ENCODE peak calls at places on chromosomes 1 and 21, in seven cellular contexts. One of them, this sample, is unnamed.

GRCh38 chr1:38088366-38088765 is 41.8 kb upstream of the POU3F1 start:
- DNase-seq in fibroblast of lung: no peak
- DNase-seq in IMR-90: no peak
- DNase-seq in heart left ventricle: no peak
- DNase-seq in left lung: no peak
- DNase-seq in AG04450: no peak
- DNase-seq in testis: no peak
- DNase-seq in this sample: no peak

GRCh38 chr1:53365405-53366063 is 37.7 kb upstream of the LRP8 start:
- DNase-seq in IMR-90: no peak
- DNase-seq in heart left ventricle: no peak
- DNase-seq in left lung: no peak
- DNase-seq in AG04450: no peak
- DNase-seq in testis: peak
- DNase-seq in fibroblast of lung: no peak
- DNase-seq in this sample: no peak

GRCh38 chr1:70034403-70034802 is 171.0 kb downstream of the LRRC40 start:
- DNase-seq in left lung: no peak
- DNase-seq in AG04450: peak
- DNase-seq in testis: no peak
- DNase-seq in fibroblast of lung: peak
- DNase-seq in heart left ventricle: no peak
- DNase-seq in IMR-90: peak
- DNase-seq in this sample: peak

GRCh38 chr1:26358411-26359384 is 4.8 kb upstream of the CRYBG2 start:
- DNase-seq in AG04450: no peak
- DNase-seq in testis: no peak
- DNase-seq in IMR-90: no peak
- DNase-seq in heart left ventricle: no peak
- DNase-seq in fibroblast of lung: no peak
- DNase-seq in left lung: no peak
- DNase-seq in this sample: no peak

GRCh38 chr21:41161428-41161827 is 6.5 kb upstream of the BACE2 start:
- DNase-seq in testis: no peak
- DNase-seq in IMR-90: no peak
- DNase-seq in left lung: no peak
- DNase-seq in fibroblast of lung: no peak
- DNase-seq in heart left ventricle: no peak
- DNase-seq in AG04450: no peak
- DNase-seq in this sample: no peak

GRCh38 chr1:172720325-172720724 is 61.4 kb downstream of the FASLG start:
- DNase-seq in testis: no peak
- DNase-seq in left lung: no peak
- DNase-seq in fibroblast of lung: no peak
- DNase-seq in AG04450: no peak
- DNase-seq in IMR-90: no peak
- DNase-seq in heart left ventricle: no peak
- DNase-seq in this sample: no peak

GRCh38 chr1:202297291-202297690 is 44.4 kb downstream of the UBE2T start:
- DNase-seq in heart left ventricle: no peak
- DNase-seq in IMR-90: no peak
- DNase-seq in fibroblast of lung: no peak
- DNase-seq in testis: no peak
- DNase-seq in AG04450: no peak
- DNase-seq in left lung: no peak
- DNase-seq in this sample: no peak

GRCh38 chr1:165508291-165508690 is 35.5 kb upstream of the LRRC52 start:
- DNase-seq in fibroblast of lung: no peak
- DNase-seq in heart left ventricle: no peak
- DNase-seq in IMR-90: no peak
- DNase-seq in testis: no peak
- DNase-seq in AG04450: no peak
- DNase-seq in left lung: no peak
- DNase-seq in this sample: no peak

GRCh38 chr1:84303154-84303830 is 1.8 kb downstream of the SAMD13 start:
- DNase-seq in testis: no peak
- DNase-seq in heart left ventricle: no peak
- DNase-seq in AG04450: no peak
- DNase-seq in fibroblast of lung: peak
- DNase-seq in IMR-90: peak
- DNase-seq in left lung: no peak
- DNase-seq in this sample: peak

GRCh38 chr21:27813750-27814149 is 846.9 kb upstream of the ADAMTS5 start:
- DNase-seq in heart left ventricle: no peak
- DNase-seq in fibroblast of lung: no peak
- DNase-seq in IMR-90: no peak
- DNase-seq in left lung: no peak
- DNase-seq in testis: no peak
- DNase-seq in AG04450: no peak
- DNase-seq in this sample: no peak

GRCh38 chr21:26710155-26710554 is 135.1 kb downstream of the ADAMTS1 start:
- DNase-seq in testis: no peak
- DNase-seq in AG04450: no peak
- DNase-seq in left lung: no peak
- DNase-seq in fibroblast of lung: no peak
- DNase-seq in heart left ventricle: no peak
- DNase-seq in IMR-90: no peak
- DNase-seq in this sample: no peak

GRCh38 chr1:182707116-182707515 is 22.7 kb upstream of the RGS8 start:
- DNase-seq in left lung: no peak
- DNase-seq in IMR-90: no peak
- DNase-seq in heart left ventricle: no peak
- DNase-seq in fibroblast of lung: no peak
- DNase-seq in testis: peak
- DNase-seq in AG04450: no peak
- DNase-seq in this sample: peak

GRCh38 chr1:202599669-202600431 is 110.4 kb downstream of the SYT2 start:
- DNase-seq in AG04450: peak
- DNase-seq in IMR-90: peak
- DNase-seq in left lung: peak
- DNase-seq in testis: peak
- DNase-seq in fibroblast of lung: peak
- DNase-seq in heart left ventricle: peak
- DNase-seq in this sample: peak

GRCh38 chr1:48105167-48105566 is 108.0 kb upstream of the TRABD2B start:
- DNase-seq in testis: no peak
- DNase-seq in fibroblast of lung: no peak
- DNase-seq in heart left ventricle: no peak
- DNase-seq in IMR-90: no peak
- DNase-seq in left lung: no peak
- DNase-seq in AG04450: no peak
- DNase-seq in this sample: no peak
- TF ChIP-seq CTCF in testis: no peak
- TF ChIP-seq CTCF in fibroblast of lung: no peak
- TF ChIP-seq CTCF in heart left ventricle: no peak
- TF ChIP-seq CTCF in IMR-90: no peak
- TF ChIP-seq CTCF in left lung: no peak
- TF ChIP-seq CTCF in AG04450: peak
- TF ChIP-seq CTCF in this sample: no peak

DNA sequence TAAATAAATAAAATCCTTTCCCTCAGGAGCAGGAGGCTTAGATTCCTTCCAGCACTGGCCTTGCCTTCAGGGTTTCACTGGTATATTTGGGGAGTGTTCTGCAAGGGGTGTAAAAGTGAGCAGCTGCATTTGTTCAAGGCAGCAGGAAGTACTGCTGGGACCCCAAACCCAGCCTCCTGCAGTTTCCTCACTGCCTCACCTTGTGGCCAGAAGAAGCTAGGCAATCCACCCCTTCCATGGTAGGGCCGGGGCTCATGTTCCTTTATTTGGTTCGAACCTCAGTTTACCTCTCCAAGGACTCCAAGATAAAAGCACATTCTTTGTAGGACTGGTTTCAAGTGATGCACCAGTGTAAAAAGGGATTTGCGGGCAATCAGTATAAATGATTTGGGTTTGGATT is 21.0 kb upstream of the CFAP126 start:
- DNase-seq in left lung: no peak
- DNase-seq in AG04450: no peak
- DNase-seq in heart left ventricle: no peak
- DNase-seq in fibroblast of lung: no peak
- DNase-seq in testis: no peak
- DNase-seq in IMR-90: no peak
- DNase-seq in this sample: no peak
- TF ChIP-seq CTCF in left lung: no peak
- TF ChIP-seq CTCF in AG04450: no peak
- TF ChIP-seq CTCF in heart left ventricle: no peak
- TF ChIP-seq CTCF in fibroblast of lung: no peak
- TF ChIP-seq CTCF in testis: no peak
- TF ChIP-seq CTCF in IMR-90: no peak
- TF ChIP-seq CTCF in this sample: no peak

DNA sequence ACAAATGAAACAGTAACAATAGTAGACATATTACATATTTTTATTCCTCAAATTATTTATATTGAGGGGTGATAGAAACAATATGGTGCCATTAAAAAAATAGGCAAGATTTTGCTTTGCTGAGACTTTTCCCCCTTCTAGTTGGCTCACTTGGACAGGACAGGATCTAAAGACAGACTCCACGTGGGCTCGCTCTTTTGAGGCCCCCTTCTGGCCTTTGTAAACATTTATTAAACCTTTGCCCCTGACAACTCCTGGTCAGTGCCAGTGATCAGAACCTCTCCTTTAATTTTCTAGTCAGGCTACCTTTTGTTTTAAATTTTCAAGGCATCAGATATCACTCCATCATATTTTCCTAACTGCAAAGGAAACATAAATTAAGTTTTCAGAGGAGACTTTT is 49.7 kb upstream of the IFI44L start:
- DNase-seq in fibroblast of lung: no peak
- DNase-seq in heart left ventricle: no peak
- DNase-seq in IMR-90: no peak
- DNase-seq in left lung: no peak
- DNase-seq in AG04450: no peak
- DNase-seq in testis: no peak
- DNase-seq in this sample: no peak
- TF ChIP-seq CTCF in fibroblast of lung: no peak
- TF ChIP-seq CTCF in heart left ventricle: no peak
- TF ChIP-seq CTCF in IMR-90: no peak
- TF ChIP-seq CTCF in left lung: no peak
- TF ChIP-seq CTCF in AG04450: no peak
- TF ChIP-seq CTCF in testis: no peak
- TF ChIP-seq CTCF in this sample: no peak

GRCh38 chr1:46198026-46198826 is at the start of gene POMGNT1:
- DNase-seq in fibroblast of lung: peak
- DNase-seq in AG04450: no peak
- DNase-seq in IMR-90: peak
- DNase-seq in testis: peak
- DNase-seq in left lung: peak
- DNase-seq in heart left ventricle: peak
- DNase-seq in this sample: peak
- TF ChIP-seq CTCF in fibroblast of lung: no peak
- TF ChIP-seq CTCF in AG04450: peak
- TF ChIP-seq CTCF in IMR-90: peak
- TF ChIP-seq CTCF in testis: no peak
- TF ChIP-seq CTCF in left lung: no peak
- TF ChIP-seq CTCF in heart left ventricle: no peak
- TF ChIP-seq CTCF in this sample: no peak

GRCh38 chr1:23237516-23237915 is 20.2 kb upstream of the HTR1D start:
- DNase-seq in IMR-90: no peak
- DNase-seq in fibroblast of lung: no peak
- DNase-seq in left lung: no peak
- DNase-seq in heart left ventricle: no peak
- DNase-seq in testis: no peak
- DNase-seq in AG04450: no peak
- DNase-seq in this sample: no peak
- TF ChIP-seq CTCF in IMR-90: no peak
- TF ChIP-seq CTCF in fibroblast of lung: no peak
- TF ChIP-seq CTCF in left lung: no peak
- TF ChIP-seq CTCF in heart left ventricle: no peak
- TF ChIP-seq CTCF in testis: no peak
- TF ChIP-seq CTCF in AG04450: no peak
- TF ChIP-seq CTCF in this sample: no peak